ENCODE peak calls at places on chromosome 16, in seven cellular contexts. J is effector memory CD4-positive, alpha-beta T cell; D is left lung; B is GM23338; N is ovary; C is pancreas; G is psoas muscle. M is an unnamed sample.
A peak's percentile ranks its signal among the peaks of the same experiment; 100 is the strongest.

GRCh38 chr16:75742424-75743047 is 16.2 kb upstream of the CPHXL start:
- DNase-seq in J (no peak), D (no peak), B (peak; percentile 70), N (no peak), C (no peak), G (no peak), M (no peak)

GRCh38 chr16:23755484-23755809 is 621 bp downstream of the CHP2 start:
- DNase-seq in J (no peak), D (no peak), B (no peak), N (no peak), C (no peak), G (no peak), M (no peak)

GRCh38 chr16:16137110-16137509 is 86.2 kb downstream of the ABCC6 start:
- DNase-seq in J (no peak), D (no peak), B (no peak), N (no peak), C (no peak), G (no peak), M (no peak)

GRCh38 chr16:29825145-29826044 is 5.1 kb downstream of the MVP start:
- DNase-seq in J (no peak), D (no peak), B (no peak), N (peak; percentile 81), C (peak; percentile 30), G (peak; percentile 66), M (no peak)

GRCh38 chr16:77960771-77961170 is 61.6 kb upstream of the CLEC3A start:
- DNase-seq in J (no peak), D (no peak), B (no peak), N (no peak), C (no peak), G (no peak), M (no peak)

GRCh38 chr16:8946544-8946943 is 17.2 kb downstream of the USP7 start:
- DNase-seq in J (no peak), D (no peak), B (no peak), N (no peak), C (no peak), G (no peak), M (no peak)

GRCh38 chr16:69820926-69821541 is 58.9 kb downstream of the WWP2 start:
- DNase-seq in J (no peak), D (no peak), B (peak; percentile 17), N (no peak), C (peak; percentile 50), G (peak; percentile 23), M (peak; percentile 24)

GRCh38 chr16:78458588-78458987 is 359.1 kb downstream of the WWOX start:
- DNase-seq in J (no peak), D (no peak), B (peak; percentile 59), N (no peak), C (no peak), G (no peak), M (no peak)

GRCh38 chr16:50928065-50928464 is 186.2 kb downstream of the CYLD start:
- DNase-seq in J (no peak), D (no peak), B (no peak), N (no peak), C (no peak), G (no peak), M (no peak)

GRCh38 chr16:26645629-26646028 is 421.1 kb upstream of the C16orf82 start:
- DNase-seq in J (peak; percentile 2), D (no peak), B (peak; percentile 71), N (no peak), C (peak; percentile 13), G (no peak), M (no peak)

GRCh38 chr16:14334366-14335105 is 263.4 kb downstream of the MRTFB start:
- DNase-seq in J (no peak), D (no peak), B (no peak), N (no peak), C (no peak), G (no peak), M (peak; percentile 51)

GRCh38 chr16:8055761-8056160 is 534.5 kb downstream of the TMEM114 start:
- DNase-seq in J (no peak), D (no peak), B (no peak), N (no peak), C (no peak), G (no peak), M (no peak)

GRCh38 chr16:72847187-72848044 is 200.5 kb downstream of the ZFHX3 start:
- DNase-seq in J (no peak), D (no peak), B (peak; percentile 73), N (no peak), C (no peak), G (no peak), M (no peak)

GRCh38 chr16:87924937-87925670 is 11.2 kb downstream of the CA5A start:
- DNase-seq in J (no peak), D (peak; percentile 28), B (no peak), N (no peak), C (peak; percentile 81), G (no peak), M (no peak)

GRCh38 chr16:87927195-87927562 is 9.2 kb downstream of the CA5A start:
- DNase-seq in J (no peak), D (no peak), B (peak; percentile 51), N (no peak), C (no peak), G (no peak), M (no peak)

GRCh38 chr16:87926246-87927194 is 9.8 kb downstream of the CA5A start:
- DNase-seq in J (no peak), D (peak; percentile 78), B (no peak), N (no peak), C (no peak), G (no peak), M (no peak)

GRCh38 chr16:87922250-87922871 is 14.0 kb downstream of the CA5A start:
- DNase-seq in J (no peak), D (no peak), B (no peak), N (peak; percentile 66), C (peak; percentile 59), G (no peak), M (no peak)

GRCh38 chr16:87924041-87924851 is 12.1 kb downstream of the CA5A start:
- DNase-seq in J (no peak), D (peak; percentile 65), B (no peak), N (no peak), C (no peak), G (no peak), M (no peak)
- H3K27me3 ChIP-seq in J (no peaks in the 10 kb centered on the region), D (no peaks in the 10 kb centered on the region), B (no peaks in the 10 kb centered on the region), N (no peaks in the 10 kb centered on the region), C (no peaks in the 10 kb centered on the region), G (no peaks in the 10 kb centered on the region), M (peaks cover 7% of the 10 kb centered on the region)

GRCh38 chr16:80040814-80041213 is 440.3 kb upstream of the MAF start:
- DNase-seq in J (no peak), D (no peak), B (no peak), N (no peak), C (no peak), G (no peak), M (no peak)

GRCh38 chr16:80039777-80040176 is 439.2 kb upstream of the MAF start:
- DNase-seq in J (no peak), D (no peak), B (no peak), N (no peak), C (no peak), G (no peak), M (no peak)

GRCh38 chr16:80038566-80038965 is 438.0 kb upstream of the MAF start:
- DNase-seq in J (no peak), D (no peak), B (no peak), N (no peak), C (no peak), G (no peak), M (no peak)

GRCh38 chr16:80041399-80041798 is 440.9 kb upstream of the MAF start:
- DNase-seq in J (no peak), D (no peak), B (no peak), N (no peak), C (no peak), G (no peak), M (no peak)

DNA sequence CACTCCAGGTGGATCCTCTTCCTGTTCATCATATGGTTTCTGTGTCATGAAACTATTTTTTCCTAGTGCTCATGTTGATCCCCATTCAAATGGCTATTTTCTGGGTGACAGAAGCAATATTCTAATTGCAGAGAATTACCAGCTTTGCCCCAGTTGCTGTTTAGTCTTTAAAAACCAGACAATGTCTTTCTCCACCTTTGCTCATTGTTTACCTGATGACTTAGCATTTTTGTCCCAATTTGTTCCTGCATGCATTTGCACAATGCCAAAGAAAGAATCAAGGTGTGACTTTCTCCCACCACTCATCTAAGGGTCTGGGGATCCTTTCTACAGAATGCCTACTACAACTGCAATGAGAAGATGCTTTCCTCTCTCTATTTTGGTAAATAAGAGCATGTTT is 439.9 kb upstream of the MAF start:
- DNase-seq in J (no peak), D (no peak), B (no peak), N (no peak), C (no peak), G (no peak), M (no peak)
- H3K27me3 ChIP-seq in J (no peaks in the 10 kb centered on the region), D (no peaks in the 10 kb centered on the region), B (no peaks in the 10 kb centered on the region), N (no peaks in the 10 kb centered on the region), C (no peaks in the 10 kb centered on the region), G (no peaks in the 10 kb centered on the region), M (peaks cover 4% of the 10 kb centered on the region)

GRCh38 chr16:981695-982151 is at the start of gene SOX8:
- DNase-seq in J (no peak), D (no peak), B (peak; percentile 72), N (no peak), C (no peak), G (no peak), M (no peak)
- H3K27me3 ChIP-seq in J (no peaks in the 10 kb centered on the region), D (peaks cover 31% of the 10 kb centered on the region), B (peaks cover 27% of the 10 kb centered on the region), N (peaks cover 16% of the 10 kb centered on the region), C (no peaks in the 10 kb centered on the region), G (no peaks in the 10 kb centered on the region), M (peaks cover 19% of the 10 kb centered on the region)

GRCh38 chr16:88380099-88380498 is 2.7 kb upstream of the ZNF469 start:
- DNase-seq in J (no peak), D (no peak), B (no peak), N (peak; percentile 1), C (no peak), G (no peak), M (no peak)

GRCh38 chr16:88383401-88384221 is 852 bp downstream of the ZNF469 start:
- DNase-seq in J (no peak), D (peak; percentile 81), B (peak; percentile 39), N (peak; percentile 72), C (peak; percentile 33), G (peak; percentile 43), M (no peak)

GRCh38 chr16:88382491-88383400 is at the start of gene ZNF469:
- DNase-seq in J (no peak), D (peak; percentile 78), B (peak; percentile 57), N (peak; percentile 62), C (no peak), G (peak; percentile 50), M (no peak)

GRCh38 chr16:88380619-88381018 is 2.1 kb upstream of the ZNF469 start:
- DNase-seq in J (no peak), D (no peak), B (no peak), N (peak; percentile 13), C (no peak), G (no peak), M (no peak)

DNA sequence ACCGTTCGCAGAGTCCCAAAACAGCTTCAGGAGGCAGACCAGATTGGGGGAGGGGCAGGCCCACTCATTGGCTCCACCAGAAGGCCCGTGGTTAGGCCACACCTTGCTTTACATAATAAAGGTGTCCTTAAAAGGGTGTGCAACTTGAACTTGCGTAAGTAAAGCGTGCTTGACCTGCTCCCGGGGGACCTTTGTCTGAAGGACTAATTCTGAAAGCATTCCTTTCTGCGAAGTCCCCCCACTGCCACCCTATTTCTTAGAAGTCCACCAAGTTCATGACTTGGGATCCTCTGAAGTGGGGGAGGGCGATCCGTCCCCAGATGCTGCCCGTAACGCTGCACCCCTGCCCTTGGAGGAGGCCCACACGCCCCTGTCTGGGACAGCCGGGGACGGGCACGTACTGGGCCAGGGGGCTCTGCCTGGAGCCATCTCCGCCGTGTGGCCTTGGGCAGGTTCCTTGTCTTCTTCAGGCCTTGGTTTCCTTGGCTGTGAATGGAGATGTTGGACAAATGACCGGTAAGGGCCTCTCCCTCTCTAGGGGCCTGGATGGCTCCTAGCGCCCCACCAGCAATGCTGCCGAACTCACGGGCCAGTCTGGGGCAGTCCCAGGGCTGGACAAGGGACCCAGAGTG is 823 bp upstream of the ZNF469 start:
- DNase-seq in J (no peak), D (peak; percentile 57), B (peak; percentile 80), N (peak; percentile 34), C (no peak), G (peak; percentile 11), M (no peak)
- H3K27me3 ChIP-seq in J (peaks cover 22% of the 10 kb centered on the region), D (peaks cover 14% of the 10 kb centered on the region), B (peaks cover 31% of the 10 kb centered on the region), N (no peaks in the 10 kb centered on the region), C (no peaks in the 10 kb centered on the region), G (no peaks in the 10 kb centered on the region), M (no peaks in the 10 kb centered on the region)